ENCODE peak calls at places on chromosomes 13 and 19, in four cellular contexts. G is H1, N is GM12878, D is HepG2. X is an unnamed sample.

GRCh38 chr13:19161308-19161707 is 20.3 kb downstream of the TUBA3C start:
- DNase-seq in G (no peak), N (no peak), D (no peak), X (no peak)

GRCh38 chr13:39918837-39919236 is 263.4 kb downstream of the COG6 start:
- DNase-seq in N (no peak), D (no peak), G (no peak), X (no peak)

GRCh38 chr13:53131361-53131760 is 102.7 kb downstream of the OLFM4 start:
- DNase-seq in G (no peak), N (no peak), D (no peak), X (no peak)

GRCh38 chr13:73633817-73634449 is 500.3 kb downstream of the KLF12 start:
- DNase-seq in D (no peak), G (no peak), N (no peak), X (peak)

GRCh38 chr13:99033814-99034213 is 56.0 kb upstream of the DOCK9 start:
- DNase-seq in G (no peak), N (no peak), D (peak), X (no peak)

GRCh38 chr13:67128148-67128547 is 102.0 kb downstream of the PCDH9 start:
- DNase-seq in N (no peak), D (no peak), G (no peak), X (no peak)

GRCh38 chr19:35756373-35757230 is at the start of gene HSPB6:
- DNase-seq in N (no peak), D (no peak), G (no peak), X (no peak)

GRCh38 chr13:99144306-99144705 is 56.3 kb upstream of the UBAC2 start:
- DNase-seq in G (no peak), N (no peak), D (no peak), X (no peak)

GRCh38 chr19:14000691-14001365 is 5.3 kb downstream of the RFX1 start:
- DNase-seq in D (no peak), N (no peak), G (no peak), X (no peak)

GRCh38 chr19:18218159-18218558 is 8.1 kb downstream of the PDE4C start:
- DNase-seq in D (no peak), N (no peak), G (no peak), X (no peak)

GRCh38 chr13:41596190-41596589 is 138.8 kb downstream of the RGCC start:
- DNase-seq in G (no peak), D (no peak), N (no peak), X (no peak)

GRCh38 chr13:84352946-84353345 is 470.7 kb upstream of the SLITRK1 start:
- DNase-seq in N (no peak), G (no peak), D (no peak), X (no peak)

GRCh38 chr13:96525715-96526114 is 435.8 kb downstream of the HS6ST3 start:
- DNase-seq in D (peak), G (no peak), N (no peak), X (no peak)

GRCh38 chr19:55385236-55385748 is 440 bp upstream of the RPL28 start:
- DNase-seq in D (peak), N (peak), G (peak), X (peak)

GRCh38 chr13:73715114-73715909 is 418.9 kb downstream of the KLF12 start:
- DNase-seq in D (no peak), G (no peak), N (peak), X (no peak)

GRCh38 chr19:43622070-43622469 is 2.6 kb upstream of the ZNF428 start:
- DNase-seq in G (no peak), D (no peak), N (no peak), X (no peak)

GRCh38 chr19:14048439-14049153 is 13.3 kb downstream of the PALM3 start:
- DNase-seq in N (no peak), D (peak), G (peak), X (peak)

GRCh38 chr13:60244381-60244780 is 80.7 kb upstream of the DIAPH3 start:
- DNase-seq in D (no peak), N (no peak), G (no peak), X (no peak)

GRCh38 chr19:49983645-49984229 is 22.8 kb upstream of the SIGLEC11 start:
- DNase-seq in D (peak), N (peak), G (no peak), X (peak)

GRCh38 chr19:34067861-34068271 is 104.4 kb upstream of the LSM14A start:
- DNase-seq in D (no peak), N (no peak), G (no peak), X (no peak)

GRCh38 chr13:21676611-21677021 is 5.7 kb downstream of the FGF9 start:
- DNase-seq in D (no peak), G (no peak), N (no peak), X (no peak)

GRCh38 chr19:14054721-14055120 is 7.2 kb downstream of the PALM3 start:
- DNase-seq in N (no peak), D (no peak), G (no peak), X (no peak)

GRCh38 chr13:38415233-38415632 is 65.6 kb downstream of the UFM1 start:
- DNase-seq in D (no peak), G (no peak), N (peak), X (no peak)

GRCh38 chr19:54473983-54474382 is 887 bp upstream of the CDC42EP5 start:
- DNase-seq in D (no peak), N (no peak), G (no peak), X (no peak)

GRCh38 chr19:38742906-38743305 is 1.4 kb downstream of the CAPN12 start:
- DNase-seq in N (no peak), D (no peak), G (no peak), X (no peak)

GRCh38 chr19:48926909-48927308 is 6.6 kb upstream of the DHDH start:
- DNase-seq in G (no peak), D (no peak), N (no peak), X (no peak)

GRCh38 chr13:99955747-99956472 is 15.7 kb downstream of the ZIC5 start:
- DNase-seq in G (no peak), N (no peak), D (no peak), X (no peak)

GRCh38 chr13:76715621-76716020 is 170.6 kb downstream of the KCTD12 start:
- DNase-seq in D (no peak), N (no peak), G (no peak), X (no peak)

GRCh38 chr19:13211426-13212308 is 61.5 kb downstream of the IER2 start:
- DNase-seq in D (no peak), G (no peak), N (no peak), X (no peak)

GRCh38 chr19:16447015-16447384 is 24.8 kb downstream of the EPS15L1 start:
- DNase-seq in N (peak), G (no peak), D (peak), X (no peak)

GRCh38 chr13:106047859-106048258 is 487.6 kb downstream of the EFNB2 start:
- DNase-seq in N (no peak), G (no peak), D (no peak), X (no peak)

GRCh38 chr19:32166238-32166637 is 179.2 kb upstream of the ZNF507 start:
- DNase-seq in D (no peak), N (no peak), G (no peak), X (no peak)

GRCh38 chr19:10760268-10760944 is 42.5 kb downstream of the DNM2 start:
- DNase-seq in N (no peak), G (no peak), D (no peak), X (no peak)

GRCh38 chr13:84542348-84542747 is 660.1 kb upstream of the SLITRK1 start:
- DNase-seq in N (no peak), G (no peak), D (no peak), X (no peak)

GRCh38 chr19:48836089-48837017 is at the start of gene HSD17B14:
- DNase-seq in G (peak), N (no peak), D (no peak), X (no peak)

GRCh38 chr19:41939861-41940442 is 11.7 kb upstream of the ERFL start:
- DNase-seq in G (no peak), N (no peak), D (no peak), X (no peak)
- TF ChIP-seq ZNF274 in G (no peak), N (no peak), D (no peak), X (no peak)

GRCh38 chr13:24746618-24747247 is 17.2 kb upstream of the RNF17 start:
- DNase-seq in G (no peak), D (no peak), N (no peak), X (no peak)
- TF ChIP-seq SUZ12 in G (no peak), D (no peak), N (no peak), X (no peak)

DNA sequence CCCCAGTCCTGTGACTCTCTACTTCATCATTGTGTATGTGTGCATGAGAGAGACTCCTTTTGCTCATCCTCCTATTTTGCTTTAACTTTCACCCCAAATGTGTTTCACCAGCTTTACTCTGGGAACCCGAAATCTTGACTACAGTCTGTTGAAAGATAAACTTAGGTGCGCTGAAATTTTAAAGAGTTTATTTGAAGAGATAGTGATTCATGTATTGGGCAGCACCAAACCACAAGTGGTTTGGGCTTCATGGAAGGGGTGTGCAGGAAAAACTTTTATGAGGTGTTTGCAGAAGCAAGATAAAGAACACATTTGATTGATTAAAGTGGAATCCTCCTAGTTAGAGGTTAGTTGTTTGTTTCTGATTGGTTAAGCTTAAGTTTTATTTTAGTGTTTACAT is 50.8 kb upstream of the RFC3 start:
- DNase-seq in N (no peak), D (no peak), G (no peak), X (no peak)
- TF ChIP-seq YY1 in N (no peak), D (no peak), G (no peak), X (no peak)

DNA sequence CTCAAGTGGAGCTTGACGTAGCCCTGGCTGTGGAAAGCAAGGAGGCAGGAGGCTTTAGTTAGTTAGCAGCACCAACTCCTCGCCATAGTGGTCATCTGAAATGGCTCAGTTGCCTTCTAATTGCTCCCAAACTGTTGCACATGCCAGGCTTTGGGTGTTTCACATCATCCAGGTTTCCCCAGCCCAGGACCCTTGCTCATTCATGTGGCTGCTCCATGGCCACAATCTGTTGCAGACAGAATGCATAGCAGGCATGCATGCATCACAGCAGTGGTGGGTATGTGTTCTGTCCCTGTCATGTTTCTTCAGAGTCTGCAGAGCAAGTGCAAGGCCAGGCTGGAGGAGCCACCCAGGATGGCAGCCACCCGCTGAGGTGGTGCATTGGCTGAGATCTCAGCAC is 407.6 kb downstream of the TSHZ3 start:
- DNase-seq in G (no peak), D (no peak), N (no peak), X (no peak)
- TF ChIP-seq ZNF274 in G (no peak), D (no peak), N (no peak), X (no peak)

GRCh38 chr13:45042539-45042938 is 53.2 kb downstream of the GPALPP1 start:
- DNase-seq in D (no peak), G (no peak), N (no peak), X (no peak)

GRCh38 chr13:45046445-45046844 is 57.1 kb downstream of the GPALPP1 start:
- DNase-seq in N (no peak), D (no peak), G (no peak), X (no peak)

GRCh38 chr13:45040173-45040572 is 50.8 kb downstream of the GPALPP1 start:
- DNase-seq in D (no peak), G (no peak), N (no peak), X (no peak)

GRCh38 chr13:45036206-45036605 is 46.9 kb downstream of the GPALPP1 start:
- DNase-seq in D (no peak), N (no peak), G (no peak), X (no peak)

DNA sequence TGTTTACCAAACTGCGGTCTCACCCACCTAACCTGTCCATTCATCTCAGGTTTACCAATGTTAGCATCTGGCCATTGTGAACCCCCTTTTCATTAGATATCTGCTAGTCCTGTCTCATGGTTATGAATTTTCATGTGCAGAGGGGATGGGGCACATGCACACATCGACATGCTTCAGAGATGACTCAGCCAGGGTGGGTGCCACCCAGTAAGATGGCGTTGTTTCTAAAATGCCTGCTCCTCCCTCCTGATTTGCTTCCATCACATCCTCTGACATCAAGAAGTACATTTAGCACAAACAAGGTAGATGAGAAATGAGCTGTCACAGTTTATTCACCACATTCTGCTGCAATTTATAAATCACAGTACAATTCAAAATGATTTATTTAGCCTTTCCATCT is 51.3 kb downstream of the GPALPP1 start:
- DNase-seq in G (no peak), N (no peak), D (no peak), X (no peak)
- TF ChIP-seq SUZ12 in G (no peak), N (no peak), D (no peak), X (no peak)

GRCh38 chr13:93603043-93603442 is 376.4 kb downstream of the GPC6 start:
- DNase-seq in G (peak), D (no peak), N (no peak), X (no peak)
- TF ChIP-seq YY1 in G (no peak), D (no peak), N (no peak), X (no peak)

GRCh38 chr13:42883771-42884170 is 102.4 kb downstream of the FAM216B start:
- DNase-seq in D (no peak), G (no peak), N (no peak), X (no peak)
- TF ChIP-seq ZNF274 in D (no peak), G (no peak), N (no peak), X (no peak)

GRCh38 chr19:8664671-8665057 is 33.9 kb downstream of the ACTL9 start:
- DNase-seq in D (no peak), G (no peak), N (no peak), X (no peak)
- TF ChIP-seq SUZ12 in D (no peak), G (no peak), N (no peak), X (no peak)

DNA sequence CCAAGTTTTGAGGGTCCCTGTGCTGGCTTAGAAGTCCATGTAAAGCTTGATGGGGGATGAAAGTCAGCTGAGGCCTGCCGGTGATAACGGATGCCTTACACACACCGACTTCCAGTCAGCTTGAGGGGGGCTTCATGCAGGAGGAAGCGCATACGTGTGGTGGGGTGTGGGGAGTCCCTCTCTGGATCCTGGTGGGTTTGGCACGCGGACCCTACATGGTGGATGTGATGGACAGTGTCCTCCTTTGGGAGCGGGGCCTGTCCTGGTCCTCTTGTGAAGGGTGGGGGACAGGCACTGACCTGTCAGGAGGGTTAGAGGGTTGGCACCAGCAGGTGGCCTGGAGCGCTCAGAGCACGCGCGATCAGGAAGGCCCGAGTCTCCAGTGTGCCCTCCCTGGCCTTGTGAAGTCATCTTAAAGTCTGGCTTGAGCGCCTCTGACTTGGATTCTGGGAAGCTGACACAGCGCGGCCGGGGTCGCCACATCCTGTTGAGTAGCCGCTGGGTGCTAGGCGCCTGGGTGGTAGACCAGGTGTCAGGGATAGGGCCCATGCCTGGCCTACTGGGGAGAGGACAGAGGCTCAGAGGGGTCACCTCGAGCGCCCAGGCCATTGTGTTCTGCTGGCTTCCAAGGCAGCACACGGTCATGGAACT is 2.9 kb downstream of the DAZAP1 start:
- DNase-seq in G (no peak), N (no peak), D (no peak), X (no peak)
- TF ChIP-seq YY1 in G (no peak), N (no peak), D (no peak), X (no peak)

GRCh38 chr13:46550822-46551221 is 2.1 kb upstream of the LRCH1 start:
- DNase-seq in N (no peak), G (no peak), D (no peak), X (no peak)
- TF ChIP-seq ZNF274 in N (no peak), G (no peak), D (no peak), X (no peak)